ENCODE peak calls at places on chromosome 10, in seven cellular contexts. S is fibroblast of mammary gland, K is fibroblast of the aortic adventitia, N is GM23338, G is bronchial epithelial cell, R is progenitor cell of endocrine pancreas, X is upper lobe of right lung. V is an unnamed sample.

GRCh38 chr10:18582803-18583202 is 68.6 kb downstream of the NSUN6 start:
- DNase-seq in S (no peak), K (peak; percentile 16), N (no peak), G (no peak), R (no peak), X (no peak), V (peak; percentile 62)

GRCh38 chr10:29598861-29599311 is 35.9 kb downstream of the SVIL start:
- DNase-seq in S (peak; percentile 40), K (peak; percentile 98), N (no peak), G (peak; percentile 71), R (no peak), X (no peak), V (no peak)

GRCh38 chr10:127017406-127018297 is 112.4 kb downstream of the DOCK1 start:
- DNase-seq in S (no peak), K (no peak), N (no peak), G (no peak), R (no peak), X (no peak), V (no peak)

GRCh38 chr10:31952066-31952465 is 23.4 kb upstream of the ARHGAP12 start:
- DNase-seq in S (peak; percentile 37), K (peak; percentile 36), N (no peak), G (no peak), R (no peak), X (no peak), V (no peak)

GRCh38 chr10:62023289-62023688 is 121.8 kb downstream of the ARID5B start:
- DNase-seq in S (no peak), K (no peak), N (no peak), G (no peak), R (no peak), X (no peak), V (no peak)

GRCh38 chr10:113399051-113399450 is 153.8 kb upstream of the HABP2 start:
- DNase-seq in S (no peak), K (no peak), N (no peak), G (no peak), R (no peak), X (no peak), V (no peak)

GRCh38 chr10:15801641-15802040 is 58.7 kb downstream of the MINDY3 start:
- DNase-seq in S (no peak), K (no peak), N (no peak), G (no peak), R (no peak), X (no peak), V (no peak)

GRCh38 chr10:4353964-4354363 is 472.0 kb upstream of the AKR1E2 start:
- DNase-seq in S (peak; percentile 80), K (peak; percentile 78), N (no peak), G (peak; percentile 85), R (no peak), X (no peak), V (no peak)

GRCh38 chr10:16570731-16571130 is 49.1 kb upstream of the C1QL3 start:
- DNase-seq in S (no peak), K (no peak), N (no peak), G (no peak), R (no peak), X (no peak), V (no peak)

DNA sequence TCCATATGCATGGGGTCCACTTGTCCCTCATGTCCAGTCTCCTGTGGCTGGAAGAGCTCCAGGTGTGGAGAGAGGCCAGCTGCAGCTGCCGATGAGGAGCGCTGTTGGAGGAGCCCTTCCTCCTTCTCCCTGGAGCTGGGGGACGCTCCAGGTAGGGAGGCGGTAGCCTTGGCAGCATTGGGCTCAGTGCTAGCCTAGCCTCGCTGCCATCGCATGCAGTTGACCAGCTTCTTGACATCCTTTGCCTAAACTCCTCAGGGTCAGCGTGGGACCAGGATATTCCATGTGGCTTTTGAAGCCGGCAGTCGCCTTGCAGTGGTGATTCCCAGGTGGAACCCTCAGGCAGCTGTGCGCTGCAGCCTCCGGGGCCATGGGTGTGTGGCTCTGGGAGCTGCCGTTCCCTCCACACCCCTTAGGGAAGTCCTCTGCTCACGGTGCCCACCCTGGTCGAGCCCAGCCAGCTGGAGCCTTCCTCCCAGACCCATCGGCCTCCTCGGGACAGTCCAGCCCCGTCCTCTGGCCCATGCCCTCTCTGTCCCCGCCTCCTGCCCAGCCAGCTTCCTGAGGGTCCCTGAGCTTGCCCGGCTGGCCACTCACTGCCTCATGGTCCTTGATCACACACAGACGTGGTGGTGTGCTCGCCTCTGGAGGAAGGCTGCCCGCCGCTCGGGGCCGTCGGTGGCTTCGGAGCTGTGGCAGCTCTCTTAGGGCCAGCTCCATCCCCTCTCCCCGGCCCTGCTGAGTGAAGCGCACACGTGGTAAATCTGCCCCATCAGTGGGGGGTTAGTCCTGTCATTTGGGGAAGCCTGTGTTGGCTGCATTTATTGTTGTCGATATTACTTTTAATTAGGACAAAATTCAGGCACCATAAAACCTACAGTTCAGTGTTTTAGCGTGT is 21.2 kb downstream of the INPP5A start:
- DNase-seq in S (no peak), K (no peak), N (no peak), G (no peak), R (no peak), X (no peak), V (no peak)
- TF ChIP-seq CTCF in S (no peak), K (no peak), N (no peak), G (no peak), R (no peak), X (no peak), V (no peak)

DNA sequence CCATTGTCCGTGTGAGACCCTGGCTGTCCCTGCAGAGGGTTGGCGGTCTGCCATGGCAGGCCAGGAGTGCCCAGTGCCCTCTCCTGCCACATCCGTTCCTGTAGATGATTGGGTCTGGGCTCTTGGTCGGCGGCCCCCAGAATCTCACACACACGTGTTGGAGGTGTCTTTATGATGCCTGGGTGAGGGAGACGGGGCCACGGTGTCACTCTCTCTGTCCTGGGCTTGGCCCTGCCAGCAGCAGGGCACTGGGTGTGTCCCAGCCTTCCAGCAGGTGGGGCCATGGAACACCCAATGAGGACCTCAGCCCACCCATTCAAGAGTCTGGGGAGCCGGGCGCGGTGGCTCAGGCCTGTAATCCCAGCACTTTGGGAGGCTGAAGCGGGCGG is 30.2 kb downstream of the UNC5B start:
- DNase-seq in S (no peak), K (no peak), N (peak; percentile 57), G (no peak), R (no peak), X (no peak), V (no peak)
- TF ChIP-seq CTCF in S (no peak), K (no peak), N (peak; percentile 60), G (peak; percentile 1), R (no peak), X (no peak), V (no peak)

GRCh38 chr10:90777614-90778013 is 80.2 kb downstream of the HTR7 start:
- DNase-seq in S (peak; percentile 7), K (peak; percentile 61), N (no peak), G (no peak), R (no peak), X (no peak), V (no peak)

GRCh38 chr10:90780488-90780887 is 77.4 kb downstream of the HTR7 start:
- DNase-seq in S (no peak), K (no peak), N (no peak), G (no peak), R (no peak), X (no peak), V (no peak)

GRCh38 chr10:90775351-90776028 is 82.3 kb downstream of the HTR7 start:
- DNase-seq in S (peak; percentile 32), K (peak; percentile 80), N (peak; percentile 55), G (no peak), R (no peak), X (no peak), V (no peak)

GRCh38 chr10:90779573-90779972 is 78.3 kb downstream of the HTR7 start:
- DNase-seq in S (peak; percentile 49), K (no peak), N (peak; percentile 63), G (peak; percentile 46), R (no peak), X (no peak), V (no peak)
- TF ChIP-seq CTCF in S (peak; percentile 55), K (peak; percentile 31), N (peak; percentile 76), G (peak; percentile 32), R (peak; percentile 23), X (no peak), V (no peak)

GRCh38 chr10:34506773-34507172 is 308.3 kb downstream of the PARD3 start:
- DNase-seq in S (no peak), K (no peak), N (no peak), G (no peak), R (no peak), X (no peak), V (no peak)
- TF ChIP-seq CTCF in S (no peak), K (no peak), N (no peak), G (no peak), R (no peak), X (no peak), V (no peak)

GRCh38 chr10:80538481-80539185 is 931 bp downstream of the SH2D4B start:
- DNase-seq in S (no peak), K (no peak), N (no peak), G (no peak), R (no peak), X (no peak), V (no peak)

GRCh38 chr10:80536361-80536835 is 1.3 kb upstream of the SH2D4B start:
- DNase-seq in S (no peak), K (no peak), N (no peak), G (no peak), R (no peak), X (no peak), V (no peak)

GRCh38 chr10:80537705-80538480 is at the start of gene SH2D4B:
- DNase-seq in S (no peak), K (no peak), N (no peak), G (no peak), R (no peak), X (no peak), V (no peak)

GRCh38 chr10:80537086-80537704 is 507 bp upstream of the SH2D4B start:
- DNase-seq in S (no peak), K (no peak), N (no peak), G (no peak), R (no peak), X (no peak), V (no peak)

GRCh38 chr10:80535671-80536360 is 1.9 kb upstream of the SH2D4B start:
- DNase-seq in S (no peak), K (peak; percentile 5), N (peak; percentile 82), G (peak; percentile 37), R (peak; percentile 29), X (peak; percentile 90), V (peak; percentile 85)
- TF ChIP-seq CTCF in S (no peak), K (peak; percentile 41), N (peak; percentile 79), G (peak; percentile 88), R (peak; percentile 67), X (peak; percentile 76), V (peak; percentile 84)

DNA sequence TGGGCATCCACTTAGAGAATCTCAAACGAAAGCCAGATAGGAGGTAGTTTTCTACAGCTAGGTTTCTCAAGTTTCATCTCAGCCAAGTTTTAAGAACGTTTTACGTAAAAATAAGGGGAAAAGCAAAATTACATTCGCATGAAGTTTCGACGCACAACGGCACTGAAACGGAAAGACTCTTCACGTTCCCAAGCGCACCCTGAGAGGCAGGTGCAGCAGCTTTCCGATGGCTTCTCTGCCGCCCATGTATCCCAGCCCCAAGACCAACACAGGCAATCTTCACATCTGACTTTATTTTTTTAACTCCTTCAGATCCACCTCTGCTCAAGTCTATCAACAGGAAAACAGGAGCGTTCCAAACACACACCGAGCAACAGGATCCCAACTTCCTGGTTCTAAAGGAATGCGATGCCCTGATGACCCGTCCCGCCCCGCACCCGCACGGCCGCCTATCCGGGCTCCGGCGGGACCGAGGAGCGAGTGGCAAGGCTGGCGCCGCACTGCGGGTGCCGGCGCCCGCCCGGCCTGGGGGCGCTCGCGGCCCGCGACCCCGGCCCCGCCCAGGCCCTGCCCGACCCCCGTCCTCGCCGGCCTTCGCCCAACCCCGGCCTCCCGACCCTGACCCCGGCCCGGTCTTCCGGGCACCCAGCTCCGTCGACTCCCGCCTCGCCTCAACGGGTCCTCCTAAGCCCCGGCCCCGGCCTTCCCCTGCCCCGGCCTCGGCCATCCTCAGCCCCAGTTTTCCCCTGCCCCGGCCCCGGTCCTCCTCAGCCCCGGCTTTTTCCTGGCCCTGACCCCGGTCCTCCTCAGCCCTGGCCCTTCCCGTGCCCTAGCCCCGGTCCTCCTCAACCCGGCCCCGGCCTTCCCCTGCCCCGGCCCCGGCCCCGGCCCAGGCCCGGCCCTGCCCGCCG is 835 bp downstream of the LARP4B start:
- DNase-seq in S (peak; percentile 30), K (peak; percentile 35), N (peak; percentile 82), G (peak; percentile 51), R (peak; percentile 47), X (peak; percentile 83), V (peak; percentile 26)
- TF ChIP-seq CTCF in S (no peak), K (no peak), N (no peak), G (no peak), R (peak; percentile 19), X (no peak), V (no peak)